ENCODE peak calls at places on chromosomes 1 and 21, in seven cellular contexts. K, Z, F, W, O, X and P are unnamed samples.

GRCh38 chr1:243483084-243483845 is 227.4 kb downstream of the SDCCAG8 start:
- DNase-seq in F (peak), O (no peak), K (peak), Z (no peak), W (no peak), X (no peak), P (peak)

GRCh38 chr1:232688398-232688797 is 58.5 kb upstream of the SIPA1L2 start:
- DNase-seq in X (no peak), K (no peak), W (no peak), O (no peak), F (no peak), Z (no peak), P (no peak)

GRCh38 chr1:11620405-11620804 is 33.8 kb downstream of the FBXO2 start:
- DNase-seq in Z (no peak), F (no peak), W (no peak), K (no peak), O (no peak), X (no peak), P (no peak)

GRCh38 chr1:55275151-55275748 is 60.1 kb upstream of the USP24 start:
- DNase-seq in K (no peak), W (no peak), Z (peak), O (no peak), F (no peak), X (peak), P (no peak)

GRCh38 chr1:13593511-13594131 is 10.0 kb downstream of the PDPN start:
- DNase-seq in K (peak), Z (peak), W (no peak), O (peak), F (peak), X (no peak), P (no peak)

GRCh38 chr1:10179751-10180150 is 30.6 kb upstream of the KIF1B start:
- DNase-seq in X (no peak), F (no peak), Z (no peak), O (no peak), K (no peak), W (no peak), P (peak)

GRCh38 chr1:118785246-118785645 is 202.9 kb downstream of the TBX15 start:
- DNase-seq in X (no peak), K (no peak), F (no peak), Z (no peak), W (no peak), O (no peak), P (no peak)

GRCh38 chr1:218436346-218436745 is 91.2 kb downstream of the TGFB2 start:
- DNase-seq in K (no peak), Z (no peak), X (no peak), W (no peak), O (no peak), F (no peak), P (no peak)

GRCh38 chr1:92299477-92300125 is 742 bp downstream of the RPAP2 start:
- DNase-seq in W (no peak), O (peak), K (no peak), Z (no peak), F (peak), X (no peak), P (no peak)

GRCh38 chr1:160338580-160338979 is 4.5 kb downstream of the COPA start:
- DNase-seq in W (no peak), O (no peak), Z (no peak), X (no peak), F (no peak), K (no peak), P (no peak)

GRCh38 chr1:121516279-121516967 is 331.6 kb downstream of the SRGAP2C start:
- DNase-seq in Z (no peak), X (no peak), K (no peak), W (no peak), F (no peak), O (no peak), P (no peak)

GRCh38 chr1:212651521-212651920 is 43.0 kb downstream of the ATF3 start:
- DNase-seq in Z (peak), W (no peak), O (no peak), X (peak), K (no peak), F (no peak), P (no peak)

GRCh38 chr1:50462964-50463363 is 39.7 kb upstream of the DMRTA2 start:
- DNase-seq in Z (no peak), X (no peak), W (no peak), O (no peak), K (no peak), F (no peak), P (no peak)
- H3K18ac ChIP-seq in Z (no peak), X (no peak), W (no peak), O (no peak), K (no peak), F (no peak), P (no peak)

GRCh38 chr1:74005533-74005932 is 192.4 kb downstream of the LRRIQ3 start:
- DNase-seq in K (no peak), X (no peak), Z (no peak), F (no peak), W (no peak), O (no peak), P (no peak)
- H3K18ac ChIP-seq in K (no peak), X (no peak), Z (no peak), F (no peak), W (no peak), O (no peak), P (no peak)

DNA sequence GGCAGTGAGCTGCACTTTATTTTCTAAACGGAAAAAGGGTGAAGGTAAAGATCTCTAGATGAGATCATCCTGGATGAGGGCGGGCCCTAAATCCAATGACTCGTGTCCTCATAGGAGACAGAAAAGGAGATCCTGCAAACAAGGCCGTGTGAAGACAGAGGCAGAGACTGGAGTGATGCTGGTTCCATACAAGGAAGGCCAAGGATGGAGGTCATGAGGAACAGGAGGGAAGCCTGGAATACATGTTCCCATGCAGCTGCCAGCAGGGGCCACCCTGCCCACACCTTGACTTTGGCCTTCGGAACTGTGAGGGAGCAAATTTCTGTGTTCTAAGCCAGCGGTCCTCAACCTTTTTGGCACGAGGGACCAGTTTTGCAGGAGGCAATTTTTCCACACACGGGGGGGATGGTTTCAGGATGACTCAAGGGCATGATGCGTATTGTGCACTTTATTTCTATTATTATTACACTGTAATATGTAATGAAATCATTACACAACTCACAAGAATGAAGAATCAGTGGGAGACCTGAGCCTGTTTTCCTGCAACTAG is 94.3 kb downstream of the PSMG1 start:
- DNase-seq in W (no peak), X (peak), O (no peak), F (peak), Z (peak), K (no peak), P (no peak)
- H3K18ac ChIP-seq in W (no peak), X (no peak), O (no peak), F (no peak), Z (peak), K (no peak), P (peak)

GRCh38 chr1:186982116-186982515 is 153.4 kb downstream of the PLA2G4A start:
- DNase-seq in K (no peak), Z (no peak), F (no peak), X (no peak), O (no peak), W (no peak), P (no peak)
- H3K18ac ChIP-seq in K (no peak), Z (peak), F (no peak), X (no peak), O (no peak), W (no peak), P (no peak)